ENCODE peak calls at places on chromosomes 13 and 19, in four cellular contexts. One of them, this sample, is unnamed.

GRCh38 chr13:32309812-32310706 is 5.1 kb downstream of the ZAR1L start:
- DNase-seq in NT2/D1: no peak
- DNase-seq in Karpas-422: peak
- DNase-seq in fibroblast of lung: peak
- DNase-seq in this sample: peak

GRCh38 chr13:79861731-79862130 is 380.8 kb downstream of the NDFIP2 start:
- DNase-seq in NT2/D1: no peak
- DNase-seq in Karpas-422: no peak
- DNase-seq in fibroblast of lung: no peak
- DNase-seq in this sample: no peak

GRCh38 chr19:19160489-19161035 is 9.5 kb downstream of the MEF2B start:
- DNase-seq in NT2/D1: no peak
- DNase-seq in Karpas-422: peak
- DNase-seq in fibroblast of lung: no peak
- DNase-seq in this sample: no peak

GRCh38 chr19:56156768-56157167 is 15.7 kb downstream of the ZNF444 start:
- DNase-seq in NT2/D1: no peak
- DNase-seq in Karpas-422: no peak
- DNase-seq in fibroblast of lung: no peak
- DNase-seq in this sample: no peak

GRCh38 chr19:33242911-33243310 is 17.3 kb upstream of the SLC7A10 start:
- DNase-seq in NT2/D1: no peak
- DNase-seq in Karpas-422: no peak
- DNase-seq in fibroblast of lung: no peak
- DNase-seq in this sample: no peak

GRCh38 chr19:3656073-3656746 is 29.6 kb upstream of the CACTIN start:
- DNase-seq in NT2/D1: no peak
- DNase-seq in Karpas-422: no peak
- DNase-seq in fibroblast of lung: peak
- DNase-seq in this sample: no peak

GRCh38 chr19:6271251-6271650 is 8.5 kb downstream of the MLLT1 start:
- DNase-seq in NT2/D1: no peak
- DNase-seq in Karpas-422: no peak
- DNase-seq in fibroblast of lung: peak
- DNase-seq in this sample: no peak

GRCh38 chr13:51666316-51666715 is 82.1 kb downstream of the WDFY2 start:
- DNase-seq in NT2/D1: no peak
- DNase-seq in Karpas-422: no peak
- DNase-seq in fibroblast of lung: no peak
- DNase-seq in this sample: no peak

GRCh38 chr13:72458701-72459100 is 268.7 kb downstream of the MZT1 start:
- DNase-seq in NT2/D1: peak
- DNase-seq in Karpas-422: no peak
- DNase-seq in fibroblast of lung: peak
- DNase-seq in this sample: peak

GRCh38 chr13:30870049-30870884 is 35.8 kb upstream of the MEDAG start:
- DNase-seq in NT2/D1: no peak
- DNase-seq in Karpas-422: peak
- DNase-seq in fibroblast of lung: peak
- DNase-seq in this sample: peak

GRCh38 chr19:55354698-55355212 is at the start of gene COX6B2:
- DNase-seq in NT2/D1: no peak
- DNase-seq in Karpas-422: no peak
- DNase-seq in fibroblast of lung: no peak
- DNase-seq in this sample: peak

GRCh38 chr19:1767464-1767933 is 14.2 kb downstream of the ONECUT3 start:
- DNase-seq in NT2/D1: no peak
- DNase-seq in Karpas-422: peak
- DNase-seq in fibroblast of lung: no peak
- DNase-seq in this sample: peak

GRCh38 chr19:38699647-38700349 is 44.5 kb downstream of the CAPN12 start:
- DNase-seq in NT2/D1: no peak
- DNase-seq in Karpas-422: no peak
- DNase-seq in fibroblast of lung: no peak
- DNase-seq in this sample: no peak

GRCh38 chr19:35249146-35249847 is 495 bp downstream of the LSR start:
- DNase-seq in NT2/D1: no peak
- DNase-seq in Karpas-422: no peak
- DNase-seq in fibroblast of lung: no peak
- DNase-seq in this sample: peak

GRCh38 chr13:50323440-50324070 is 308.3 kb downstream of the KCNRG start:
- DNase-seq in NT2/D1: no peak
- DNase-seq in Karpas-422: no peak
- DNase-seq in fibroblast of lung: peak
- DNase-seq in this sample: no peak

GRCh38 chr13:73952683-73953082 is 181.5 kb downstream of the KLF12 start:
- DNase-seq in NT2/D1: no peak
- DNase-seq in Karpas-422: no peak
- DNase-seq in fibroblast of lung: peak
- DNase-seq in this sample: no peak

GRCh38 chr13:96860829-96861228 is 133.4 kb downstream of the OXGR1 start:
- DNase-seq in NT2/D1: no peak
- DNase-seq in Karpas-422: no peak
- DNase-seq in fibroblast of lung: no peak
- DNase-seq in this sample: no peak

GRCh38 chr19:27776020-27776419 is 1436.9 kb downstream of the UQCRFS1 start:
- DNase-seq in NT2/D1: no peak
- DNase-seq in Karpas-422: peak
- DNase-seq in fibroblast of lung: peak
- DNase-seq in this sample: no peak

GRCh38 chr13:98664047-98664446 is 87.1 kb upstream of the STK24 start:
- DNase-seq in NT2/D1: no peak
- DNase-seq in Karpas-422: no peak
- DNase-seq in fibroblast of lung: peak
- DNase-seq in this sample: no peak

GRCh38 chr13:39784347-39784746 is 128.9 kb downstream of the COG6 start:
- DNase-seq in NT2/D1: no peak
- DNase-seq in Karpas-422: no peak
- DNase-seq in fibroblast of lung: peak
- DNase-seq in this sample: no peak

GRCh38 chr13:100301418-100301817 is 212.5 kb downstream of the PCCA start:
- DNase-seq in NT2/D1: no peak
- DNase-seq in Karpas-422: no peak
- DNase-seq in fibroblast of lung: no peak
- DNase-seq in this sample: no peak

GRCh38 chr13:79108914-79109643 is 297.0 kb downstream of the RBM26 start:
- DNase-seq in NT2/D1: no peak
- DNase-seq in Karpas-422: no peak
- DNase-seq in fibroblast of lung: no peak
- DNase-seq in this sample: no peak

GRCh38 chr13:63010072-63010658 is 1594.5 kb upstream of the PCDH20 start:
- DNase-seq in NT2/D1: no peak
- DNase-seq in Karpas-422: no peak
- DNase-seq in fibroblast of lung: no peak
- DNase-seq in this sample: no peak

GRCh38 chr19:41575998-41576397 is at the start of gene CEACAM21:
- DNase-seq in NT2/D1: no peak
- DNase-seq in Karpas-422: peak
- DNase-seq in fibroblast of lung: no peak
- DNase-seq in this sample: no peak

GRCh38 chr13:93655132-93655531 is 428.5 kb downstream of the GPC6 start:
- DNase-seq in NT2/D1: no peak
- DNase-seq in Karpas-422: no peak
- DNase-seq in fibroblast of lung: no peak
- DNase-seq in this sample: no peak

GRCh38 chr13:59809564-59809963 is 354.2 kb downstream of the DIAPH3 start:
- DNase-seq in NT2/D1: no peak
- DNase-seq in Karpas-422: no peak
- DNase-seq in fibroblast of lung: no peak
- DNase-seq in this sample: no peak

GRCh38 chr19:13243971-13244370 is 93.8 kb downstream of the IER2 start:
- DNase-seq in NT2/D1: no peak
- DNase-seq in Karpas-422: no peak
- DNase-seq in fibroblast of lung: no peak
- DNase-seq in this sample: no peak

GRCh38 chr13:21749410-21749809 is 78.5 kb downstream of the FGF9 start:
- DNase-seq in NT2/D1: no peak
- DNase-seq in Karpas-422: no peak
- DNase-seq in fibroblast of lung: peak
- DNase-seq in this sample: no peak

GRCh38 chr19:41530761-41531301 is 45.1 kb upstream of the CEACAM21 start:
- DNase-seq in NT2/D1: no peak
- DNase-seq in Karpas-422: no peak
- DNase-seq in fibroblast of lung: no peak
- DNase-seq in this sample: no peak

GRCh38 chr13:95099541-95099940 is 201.7 kb downstream of the ABCC4 start:
- DNase-seq in NT2/D1: no peak
- DNase-seq in Karpas-422: no peak
- DNase-seq in fibroblast of lung: peak
- DNase-seq in this sample: no peak

GRCh38 chr19:48553676-48554384 is 1.9 kb downstream of the SULT2B1 start:
- DNase-seq in NT2/D1: no peak
- DNase-seq in Karpas-422: no peak
- DNase-seq in fibroblast of lung: peak
- DNase-seq in this sample: peak

GRCh38 chr13:59494560-59494970 is 669.2 kb downstream of the DIAPH3 start:
- DNase-seq in NT2/D1: no peak
- DNase-seq in Karpas-422: no peak
- DNase-seq in fibroblast of lung: peak
- DNase-seq in this sample: no peak

GRCh38 chr13:27450921-27451461 is 627 bp upstream of the MTIF3 start:
- DNase-seq in NT2/D1: no peak
- DNase-seq in Karpas-422: peak
- DNase-seq in fibroblast of lung: peak
- DNase-seq in this sample: peak

GRCh38 chr19:48319647-48320537 is 5.5 kb upstream of the EMP3 start:
- DNase-seq in NT2/D1: peak
- DNase-seq in Karpas-422: peak
- DNase-seq in fibroblast of lung: peak
- DNase-seq in this sample: peak

GRCh38 chr13:23468811-23469210 is 35.3 kb upstream of the SACS start:
- DNase-seq in NT2/D1: no peak
- DNase-seq in Karpas-422: no peak
- DNase-seq in fibroblast of lung: no peak
- DNase-seq in this sample: no peak

GRCh38 chr13:23466144-23467002 is 32.9 kb upstream of the SACS start:
- DNase-seq in NT2/D1: peak
- DNase-seq in Karpas-422: peak
- DNase-seq in fibroblast of lung: peak
- DNase-seq in this sample: peak

GRCh38 chr13:23467932-23468278 is 34.4 kb upstream of the SACS start:
- DNase-seq in NT2/D1: no peak
- DNase-seq in Karpas-422: no peak
- DNase-seq in fibroblast of lung: no peak
- DNase-seq in this sample: no peak

GRCh38 chr13:23469901-23470525 is 36.5 kb upstream of the SACS start:
- DNase-seq in NT2/D1: no peak
- DNase-seq in Karpas-422: peak
- DNase-seq in fibroblast of lung: peak
- DNase-seq in this sample: peak

DNA sequence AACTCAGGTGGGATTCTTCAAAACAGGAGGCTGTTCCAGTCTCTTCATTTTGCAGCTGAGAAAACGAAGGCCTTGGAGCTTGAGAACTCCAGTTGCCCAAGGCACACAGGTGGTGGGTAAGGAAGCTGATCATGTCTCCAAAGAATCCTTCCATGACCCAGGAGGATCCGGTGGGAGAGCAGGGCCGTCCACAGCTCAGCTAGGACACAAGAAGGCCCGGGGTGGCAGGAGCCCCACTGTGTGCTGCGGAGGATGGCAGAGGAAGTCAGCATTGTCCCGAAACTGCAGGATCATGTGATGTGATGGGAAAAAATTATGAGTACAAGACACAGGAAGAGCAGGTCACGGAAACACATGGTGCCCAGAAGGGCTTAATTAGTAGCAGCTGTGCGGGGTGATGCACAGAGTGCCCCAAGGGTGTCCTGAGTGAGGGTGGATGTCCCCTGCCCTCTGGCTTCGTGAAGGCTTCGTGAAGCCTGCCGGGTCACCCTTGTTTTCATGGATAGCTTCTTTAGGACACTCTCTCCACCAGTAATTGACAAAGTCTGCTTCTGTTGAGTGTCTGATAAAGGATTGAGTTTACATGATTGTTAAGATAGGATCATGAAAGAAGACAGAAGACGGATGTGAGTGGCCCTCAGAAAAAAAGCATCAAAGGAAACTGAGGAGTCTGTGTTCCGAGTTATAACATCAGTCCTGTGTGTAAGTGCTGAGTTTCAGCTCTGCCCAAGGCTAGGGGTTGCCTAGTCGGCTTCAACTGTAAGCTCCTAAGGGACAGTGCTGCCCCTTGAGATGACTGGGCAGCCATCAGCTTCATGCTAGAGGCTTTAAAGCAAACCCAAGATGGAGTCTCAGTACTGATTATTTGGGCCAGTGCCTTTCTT is 33.8 kb upstream of the SACS start:
- DNase-seq in NT2/D1: no peak
- DNase-seq in Karpas-422: no peak
- DNase-seq in fibroblast of lung: no peak
- DNase-seq in this sample: peak
- H3K9ac ChIP-seq in NT2/D1: no peak
- H3K9ac ChIP-seq in Karpas-422: peak
- H3K9ac ChIP-seq in fibroblast of lung: peak
- H3K9ac ChIP-seq in this sample: no peak

GRCh38 chr19:14554382-14554812 is 17.5 kb downstream of the NDUFB7 start:
- DNase-seq in NT2/D1: no peak
- DNase-seq in Karpas-422: no peak
- DNase-seq in fibroblast of lung: no peak
- DNase-seq in this sample: no peak
- H3K9ac ChIP-seq in NT2/D1: no peak
- H3K9ac ChIP-seq in Karpas-422: no peak
- H3K9ac ChIP-seq in fibroblast of lung: no peak
- H3K9ac ChIP-seq in this sample: no peak

GRCh38 chr19:12195501-12195860 is 32.6 kb downstream of the ZNF136 start:
- DNase-seq in NT2/D1: peak
- DNase-seq in Karpas-422: no peak
- DNase-seq in fibroblast of lung: peak
- DNase-seq in this sample: no peak
- H3K9ac ChIP-seq in NT2/D1: peak
- H3K9ac ChIP-seq in Karpas-422: no peak
- H3K9ac ChIP-seq in fibroblast of lung: no peak
- H3K9ac ChIP-seq in this sample: no peak

DNA sequence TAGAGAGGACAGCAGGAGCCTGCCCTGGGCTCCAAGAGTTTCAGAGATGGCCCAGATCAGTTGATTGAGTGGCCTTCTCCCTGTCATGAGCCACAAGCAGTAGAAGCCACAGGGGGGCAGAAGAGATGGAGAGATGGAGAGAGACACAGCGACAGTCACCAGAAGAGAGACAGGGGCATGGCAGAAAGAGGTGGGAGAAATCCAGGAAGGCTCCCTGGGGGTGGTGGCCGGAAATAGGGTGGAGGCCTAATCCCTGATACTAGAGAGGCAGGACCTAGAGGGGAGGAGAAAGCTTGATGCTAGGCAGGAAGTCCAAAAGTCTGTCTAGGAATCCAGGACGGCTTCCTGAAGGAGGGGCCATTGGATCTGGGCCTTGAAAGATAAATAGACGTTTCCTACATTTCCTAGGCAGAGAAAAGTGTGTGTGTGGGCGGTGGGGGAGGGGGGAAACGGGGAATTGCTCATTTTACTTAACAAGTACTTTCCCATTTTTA is 9.6 kb upstream of the TPM4 start:
- DNase-seq in NT2/D1: no peak
- DNase-seq in Karpas-422: peak
- DNase-seq in fibroblast of lung: peak
- DNase-seq in this sample: no peak
- H3K9ac ChIP-seq in NT2/D1: no peak
- H3K9ac ChIP-seq in Karpas-422: no peak
- H3K9ac ChIP-seq in fibroblast of lung: no peak
- H3K9ac ChIP-seq in this sample: no peak